ENCODE peak calls at places on chromosome 13, in eight cellular contexts. U is activated naive CD4-positive, alpha-beta T cell; Z is ascending aorta; I is tibial nerve; C is NCI-H2081; J is tibial artery; R is fibroblast of lung; T is NCI-H146. N is an unnamed sample.
A peak's percentile ranks its signal among the peaks of the same experiment; 100 is the strongest.

GRCh38 chr13:41603917-41604316 is 146.6 kb downstream of the RGCC start:
- DNase-seq in J (no peak), I (no peak), U (no peak), R (peak; percentile 67), Z (no peak), C (no peak), T (no peak), N (no peak)

GRCh38 chr13:97257800-97258799 is 36.0 kb downstream of the MBNL2 start:
- DNase-seq in U (no peak), J (peak; percentile 69), I (no peak), C (no peak), Z (peak; percentile 18), R (peak; percentile 96), T (no peak), N (no peak)

GRCh38 chr13:85586422-85586831 is 212.8 kb downstream of the SLITRK6 start:
- DNase-seq in C (no peak), Z (no peak), J (no peak), T (no peak), R (peak; percentile 93), U (no peak), I (no peak), N (no peak)

GRCh38 chr13:97018029-97018819 is 23.9 kb upstream of the OXGR1 start:
- DNase-seq in T (peak; percentile 31), U (no peak), C (peak; percentile 58), Z (no peak), I (no peak), J (no peak), R (peak; percentile 49), N (no peak)

GRCh38 chr13:106373989-106374572 is 161.4 kb downstream of the EFNB2 start:
- DNase-seq in R (peak; percentile 78), T (no peak), C (no peak), Z (no peak), U (no peak), I (no peak), J (no peak), N (no peak)

GRCh38 chr13:64154514-64154913 is 2738.9 kb upstream of the PCDH20 start:
- DNase-seq in U (no peak), I (no peak), Z (no peak), T (no peak), J (no peak), R (peak; percentile 34), C (no peak), N (no peak)

GRCh38 chr13:110714798-110715394 is 1.4 kb downstream of the ING1 start:
- DNase-seq in J (peak; percentile 68), R (peak; percentile 41), I (peak; percentile 41), U (no peak), C (peak; percentile 76), T (peak; percentile 85), Z (no peak), N (no peak)

GRCh38 chr13:112968910-112969691 is at the start of gene MCF2L:
- DNase-seq in Z (no peak), U (no peak), I (no peak), R (peak; percentile 25), J (no peak), C (peak; percentile 81), T (peak; percentile 88), N (peak; percentile 43)

GRCh38 chr13:40344270-40345148 is 321.9 kb downstream of the FOXO1 start:
- DNase-seq in R (peak; percentile 46), J (no peak), C (no peak), T (no peak), U (no peak), Z (no peak), I (no peak), N (no peak)

GRCh38 chr13:29791508-29791907 is 58.9 kb downstream of the UBL3 start:
- DNase-seq in R (no peak), C (no peak), J (no peak), I (no peak), U (no peak), Z (no peak), T (no peak), N (no peak)

GRCh38 chr13:79679334-79679733 is 198.4 kb downstream of the NDFIP2 start:
- DNase-seq in T (peak; percentile 65), R (peak; percentile 58), I (peak; percentile 66), U (no peak), C (peak; percentile 61), J (peak; percentile 73), Z (no peak), N (no peak)

GRCh38 chr13:100409132-100409531 is 179.5 kb downstream of the GGACT start:
- DNase-seq in Z (no peak), R (no peak), T (no peak), C (peak; percentile 13), U (no peak), J (no peak), I (no peak), N (no peak)

GRCh38 chr13:23470706-23471610 is 37.5 kb upstream of the SACS start:
- DNase-seq in C (peak; percentile 11), T (peak; percentile 74), Z (no peak), U (no peak), J (no peak), I (no peak), R (no peak), N (no peak)

GRCh38 chr13:109273326-109273751 is 513.0 kb downstream of the IRS2 start:
- DNase-seq in R (peak; percentile 59), T (no peak), U (no peak), J (no peak), I (no peak), Z (no peak), C (no peak), N (no peak)

GRCh38 chr13:110471833-110472162 is 89.7 kb downstream of the RAB20 start:
- DNase-seq in R (peak; percentile 52), C (no peak), J (peak; percentile 53), U (no peak), I (no peak), T (peak; percentile 50), Z (peak; percentile 56), N (no peak)

GRCh38 chr13:50991624-50992610 is 82.3 kb downstream of the RNASEH2B start:
- DNase-seq in C (peak; percentile 41), R (no peak), Z (no peak), U (no peak), J (no peak), T (no peak), I (no peak), N (no peak)

GRCh38 chr13:77544365-77544764 is 8.9 kb downstream of the SCEL start:
- DNase-seq in R (peak; percentile 70), U (no peak), Z (no peak), C (peak; percentile 27), I (peak; percentile 25), J (peak; percentile 44), T (no peak), N (no peak)

GRCh38 chr13:40352385-40352778 is 314.1 kb downstream of the FOXO1 start:
- DNase-seq in Z (peak; percentile 39), T (no peak), I (peak; percentile 28), C (no peak), J (peak; percentile 51), U (no peak), R (peak; percentile 25), N (no peak)

GRCh38 chr13:30148171-30148754 is 159.1 kb downstream of the KATNAL1 start:
- DNase-seq in R (no peak), Z (no peak), I (no peak), T (no peak), U (no peak), J (no peak), C (no peak), N (no peak)